ENCODE peak calls at places on chromosomes 16 and 17, in six cellular contexts. B is GM12878, L is HCT116, J is HepG2, S is H1, D is K562. O is an unnamed sample.

GRCh38 chr16:13809765-13810164 is 110.2 kb upstream of the ERCC4 start:
- DNase-seq in S (no peak), L (no peak), B (no peak), D (no peak), J (no peak), O (no peak)

GRCh38 chr17:5019475-5019956 is 15.7 kb downstream of the SLC52A1 start:
- DNase-seq in D (peak; percentile 22), B (no peak), J (no peak), S (no peak), L (no peak), O (no peak)

GRCh38 chr17:834136-834535 is 52.0 kb downstream of the MRM3 start:
- DNase-seq in S (no peak), B (no peak), L (no peak), J (no peak), D (no peak), O (no peak)

GRCh38 chr17:79070266-79070880 is 4.3 kb upstream of the ENGASE start:
- DNase-seq in D (no peak), B (no peak), S (no peak), L (no peak), J (no peak), O (no peak)

GRCh38 chr16:73288435-73288834 is 240.5 kb upstream of the ZFHX3 start:
- DNase-seq in D (no peak), J (no peak), L (no peak), B (no peak), S (no peak), O (no peak)

GRCh38 chr17:56891751-56892150 is 22.1 kb downstream of the TRIM25 start:
- DNase-seq in D (peak; percentile 42), J (no peak), L (no peak), B (no peak), S (peak; percentile 90), O (no peak)

GRCh38 chr16:82684246-82684645 is 57.5 kb downstream of the CDH13 start:
- DNase-seq in J (no peak), B (no peak), S (no peak), L (no peak), D (no peak), O (no peak)

GRCh38 chr17:44197980-44198720 is 1.5 kb downstream of the ATXN7L3 start:
- DNase-seq in J (no peak), D (peak; percentile 62), S (no peak), B (no peak), L (peak; percentile 57), O (no peak)

GRCh38 chr16:50209548-50210265 is 56.6 kb downstream of the TENT4B start:
- DNase-seq in S (no peak), B (no peak), L (no peak), D (no peak), J (no peak), O (no peak)

GRCh38 chr16:87356491-87356853 is 27.1 kb downstream of the FBXO31 start:
- DNase-seq in S (no peak), L (no peak), B (no peak), J (no peak), D (no peak), O (no peak)

GRCh38 chr17:35069311-35069710 is 5.8 kb upstream of the RFFL start:
- DNase-seq in D (no peak), S (no peak), J (no peak), B (no peak), L (no peak), O (no peak)

GRCh38 chr17:42618442-42619150 is 9.1 kb downstream of the TUBG1 start:
- DNase-seq in J (peak; percentile 82), B (peak; percentile 93), D (peak; percentile 65), L (no peak), S (peak; percentile 77), O (peak; percentile 43)
- TF ChIP-seq ZNF274 in J (no peak), B (no peak), D (no peak), L (no peak), S (no peak), O (no peak)

GRCh38 chr17:9204026-9204425 is 182.7 kb downstream of the NTN1 start:
- DNase-seq in L (no peak), D (no peak), J (no peak), B (no peak), S (no peak), O (no peak)

GRCh38 chr17:9199474-9200196 is 178.3 kb downstream of the NTN1 start:
- DNase-seq in L (no peak), D (peak; percentile 12), B (no peak), J (no peak), S (no peak), O (no peak)

GRCh38 chr17:9200197-9200662 is 178.9 kb downstream of the NTN1 start:
- DNase-seq in S (no peak), B (no peak), J (no peak), L (no peak), D (no peak), O (no peak)

GRCh38 chr17:9202572-9202971 is 181.3 kb downstream of the NTN1 start:
- DNase-seq in D (no peak), B (no peak), S (no peak), J (no peak), L (no peak), O (no peak)

GRCh38 chr17:9200699-9201359 is 179.5 kb downstream of the NTN1 start:
- DNase-seq in B (peak; percentile 31), S (no peak), J (no peak), L (no peak), D (no peak), O (no peak)
- H3K9ac ChIP-seq in B (no peak overlapping the region), S (no peak overlapping the region), J (no peak overlapping the region), L (no peak overlapping the region), D (no peak overlapping the region), O (no peak overlapping the region)

GRCh38 chr17:8586766-8587165 is 43.8 kb downstream of the MYH10 start:
- DNase-seq in S (no peak), D (no peak), B (no peak), J (no peak), L (no peak), O (no peak)

GRCh38 chr17:8593276-8593675 is 37.2 kb downstream of the MYH10 start:
- DNase-seq in J (no peak), L (no peak), D (no peak), B (no peak), S (no peak), O (no peak)

GRCh38 chr17:8583954-8584353 is 46.6 kb downstream of the MYH10 start:
- DNase-seq in B (no peak), L (no peak), D (no peak), S (no peak), J (no peak), O (no peak)

GRCh38 chr17:8585911-8586310 is 44.6 kb downstream of the MYH10 start:
- DNase-seq in L (no peak), B (no peak), J (no peak), D (no peak), S (no peak), O (no peak)

DNA sequence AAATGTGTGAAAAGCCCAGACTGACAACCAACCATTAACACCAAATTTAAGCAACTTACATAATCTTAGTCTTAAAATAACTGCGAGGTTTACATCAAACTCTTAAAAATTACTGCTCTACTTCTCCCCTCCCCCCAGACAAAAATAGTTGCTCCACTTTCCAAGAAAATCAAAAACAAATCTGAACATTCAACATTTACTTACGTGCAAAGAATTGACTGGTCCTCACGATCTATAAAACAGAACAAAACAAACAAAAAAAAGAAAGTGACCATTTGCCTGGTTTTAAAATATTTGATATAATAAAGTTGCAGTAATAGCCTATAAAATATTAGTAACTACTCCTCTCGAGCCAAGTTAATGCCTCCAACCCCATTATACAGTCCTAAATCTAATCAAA is 41.6 kb downstream of the MYH10 start:
- DNase-seq in B (no peak), D (no peak), L (no peak), S (no peak), J (no peak), O (no peak)
- TF ChIP-seq YY1 in B (no peak), D (no peak), L (no peak), S (no peak), J (no peak), O (no peak)

GRCh38 chr17:28177351-28177750 is 134.9 kb downstream of the NLK start:
- DNase-seq in D (no peak), L (no peak), S (no peak), B (no peak), J (no peak), O (no peak)
- TF ChIP-seq ZNF274 in D (no peak), L (no peak), S (no peak), B (no peak), J (no peak), O (no peak)

GRCh38 chr16:2726923-2727322 is 6.9 kb upstream of the PRSS27 start:
- DNase-seq in L (no peak), B (no peak), S (no peak), D (no peak), J (no peak), O (no peak)
- H3K9ac ChIP-seq in L (no peak overlapping the region), B (no peak overlapping the region), S (no peak overlapping the region), D (no peak overlapping the region), J (no peak overlapping the region), O (no peak overlapping the region)

GRCh38 chr16:12360240-12360639 is 383.7 kb downstream of the SNX29 start:
- DNase-seq in S (no peak), J (no peak), L (no peak), B (no peak), D (no peak), O (no peak)

GRCh38 chr16:12362482-12363458 is 386.2 kb downstream of the SNX29 start:
- DNase-seq in D (no peak), B (no peak), J (no peak), L (no peak), S (no peak), O (no peak)

GRCh38 chr16:12356622-12357365 is 380.3 kb downstream of the SNX29 start:
- DNase-seq in L (no peak), S (no peak), J (no peak), D (peak; percentile 34), B (no peak), O (no peak)

GRCh38 chr16:12358898-12359297 is 382.4 kb downstream of the SNX29 start:
- DNase-seq in J (no peak), B (no peak), D (no peak), L (no peak), S (no peak), O (no peak)

DNA sequence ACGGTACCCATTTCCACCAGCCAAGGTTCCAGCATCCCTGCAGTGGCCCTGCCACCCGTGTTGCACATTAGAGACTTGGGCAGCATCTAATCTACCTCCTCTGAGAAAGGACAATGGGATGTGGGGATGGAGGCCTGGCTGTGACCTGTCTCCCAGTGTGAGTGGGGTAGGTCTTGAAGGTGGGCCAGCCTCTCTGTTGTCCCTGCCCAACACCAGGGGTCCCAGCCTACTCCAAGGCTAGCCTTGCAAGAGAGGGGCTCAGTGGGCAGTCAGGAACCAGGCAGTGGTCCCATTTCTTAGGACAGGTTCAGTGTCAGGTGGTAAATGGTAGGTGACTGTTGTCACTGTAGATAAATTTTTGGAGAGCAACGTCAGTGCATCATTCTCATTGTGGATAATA is 384.5 kb downstream of the SNX29 start:
- DNase-seq in L (no peak), D (no peak), S (no peak), B (no peak), J (no peak), O (no peak)
- TF ChIP-seq YY1 in L (no peak), D (no peak), S (no peak), B (no peak), J (no peak), O (no peak)

GRCh38 chr16:19885456-19886060 is 910 bp upstream of the GPRC5B start:
- DNase-seq in L (no peak), S (peak; percentile 68), J (no peak), D (no peak), B (no peak), O (no peak)
- TF ChIP-seq ZNF274 in L (no peak), S (no peak), J (no peak), D (no peak), B (no peak), O (no peak)

GRCh38 chr16:4501071-4501478 is 24.9 kb downstream of the HMOX2 start:
- DNase-seq in D (no peak), L (no peak), B (no peak), S (no peak), J (peak; percentile 41), O (no peak)
- H3K9ac ChIP-seq in D (no peak overlapping the region), L (no peak overlapping the region), B (no peak overlapping the region), S (no peak overlapping the region), J (no peak overlapping the region), O (no peak overlapping the region)